ENCODE peak calls at places on chromosomes 6 and 20, in nine cellular contexts. One of them, this sample, is unnamed.

GRCh38 chr20:55461519-55461918 is 543.8 kb downstream of the CBLN4 start:
- DNase-seq in IMR-90: no peak
- DNase-seq in CD4-positive, CD25-positive, alpha-beta regulatory T cell: no peak
- DNase-seq in osteoblast: no peak
- DNase-seq in prostate gland: no peak
- DNase-seq in GM23248: no peak
- DNase-seq in substantia nigra: no peak
- DNase-seq in HL-60: no peak
- DNase-seq in lower lobe of right lung: no peak
- DNase-seq in this sample: no peak

GRCh38 chr6:49541210-49541724 is 9.2 kb upstream of the C6orf141 start:
- DNase-seq in IMR-90: peak
- DNase-seq in CD4-positive, CD25-positive, alpha-beta regulatory T cell: no peak
- DNase-seq in osteoblast: peak
- DNase-seq in prostate gland: no peak
- DNase-seq in GM23248: peak
- DNase-seq in substantia nigra: no peak
- DNase-seq in HL-60: no peak
- DNase-seq in lower lobe of right lung: no peak
- DNase-seq in this sample: no peak

GRCh38 chr6:158049055-158050028 is 67.7 kb downstream of the SYNJ2 start:
- DNase-seq in IMR-90: no peak
- DNase-seq in CD4-positive, CD25-positive, alpha-beta regulatory T cell: no peak
- DNase-seq in osteoblast: no peak
- DNase-seq in prostate gland: no peak
- DNase-seq in GM23248: no peak
- DNase-seq in substantia nigra: no peak
- DNase-seq in HL-60: no peak
- DNase-seq in lower lobe of right lung: peak
- DNase-seq in this sample: no peak

GRCh38 chr6:72857791-72858190 is 235.9 kb downstream of the KCNQ5 start:
- DNase-seq in IMR-90: peak
- DNase-seq in CD4-positive, CD25-positive, alpha-beta regulatory T cell: no peak
- DNase-seq in osteoblast: no peak
- DNase-seq in prostate gland: no peak
- DNase-seq in GM23248: peak
- DNase-seq in substantia nigra: no peak
- DNase-seq in HL-60: no peak
- DNase-seq in lower lobe of right lung: no peak
- DNase-seq in this sample: no peak

GRCh38 chr6:110352603-110353303 is 5.4 kb downstream of the METTL24 start:
- DNase-seq in IMR-90: peak
- DNase-seq in CD4-positive, CD25-positive, alpha-beta regulatory T cell: no peak
- DNase-seq in osteoblast: no peak
- DNase-seq in prostate gland: no peak
- DNase-seq in GM23248: no peak
- DNase-seq in substantia nigra: no peak
- DNase-seq in HL-60: no peak
- DNase-seq in lower lobe of right lung: no peak
- DNase-seq in this sample: no peak

GRCh38 chr20:14142171-14142570 is 146.9 kb downstream of the MACROD2 start:
- DNase-seq in IMR-90: peak
- DNase-seq in CD4-positive, CD25-positive, alpha-beta regulatory T cell: no peak
- DNase-seq in osteoblast: peak
- DNase-seq in prostate gland: peak
- DNase-seq in GM23248: peak
- DNase-seq in substantia nigra: peak
- DNase-seq in HL-60: peak
- DNase-seq in lower lobe of right lung: no peak
- DNase-seq in this sample: peak

GRCh38 chr6:166955121-166955864 is 1.1 kb downstream of the RNASET2 start:
- DNase-seq in IMR-90: no peak
- DNase-seq in CD4-positive, CD25-positive, alpha-beta regulatory T cell: peak
- DNase-seq in osteoblast: peak
- DNase-seq in prostate gland: no peak
- DNase-seq in GM23248: no peak
- DNase-seq in substantia nigra: no peak
- DNase-seq in HL-60: peak
- DNase-seq in lower lobe of right lung: peak
- DNase-seq in this sample: no peak

GRCh38 chr6:13814938-13815575 is 700 bp upstream of the MCUR1 start:
- DNase-seq in IMR-90: no peak
- DNase-seq in CD4-positive, CD25-positive, alpha-beta regulatory T cell: no peak
- DNase-seq in osteoblast: peak
- DNase-seq in prostate gland: no peak
- DNase-seq in GM23248: peak
- DNase-seq in substantia nigra: no peak
- DNase-seq in HL-60: peak
- DNase-seq in lower lobe of right lung: no peak
- DNase-seq in this sample: no peak

GRCh38 chr6:118776607-118777549 is 117.1 kb upstream of the ASF1A start:
- DNase-seq in IMR-90: peak
- DNase-seq in CD4-positive, CD25-positive, alpha-beta regulatory T cell: peak
- DNase-seq in osteoblast: peak
- DNase-seq in prostate gland: peak
- DNase-seq in GM23248: peak
- DNase-seq in substantia nigra: peak
- DNase-seq in HL-60: peak
- DNase-seq in lower lobe of right lung: no peak
- DNase-seq in this sample: no peak

GRCh38 chr20:2914160-2914559 is 40.9 kb downstream of the PTPRA start:
- DNase-seq in IMR-90: no peak
- DNase-seq in CD4-positive, CD25-positive, alpha-beta regulatory T cell: no peak
- DNase-seq in osteoblast: peak
- DNase-seq in prostate gland: no peak
- DNase-seq in GM23248: no peak
- DNase-seq in substantia nigra: no peak
- DNase-seq in HL-60: peak
- DNase-seq in lower lobe of right lung: no peak
- DNase-seq in this sample: no peak

GRCh38 chr6:113920663-113921267 is 50.2 kb downstream of the HDAC2 start:
- DNase-seq in IMR-90: no peak
- DNase-seq in CD4-positive, CD25-positive, alpha-beta regulatory T cell: no peak
- DNase-seq in osteoblast: no peak
- DNase-seq in prostate gland: no peak
- DNase-seq in GM23248: no peak
- DNase-seq in substantia nigra: no peak
- DNase-seq in HL-60: peak
- DNase-seq in lower lobe of right lung: no peak
- DNase-seq in this sample: no peak

DNA sequence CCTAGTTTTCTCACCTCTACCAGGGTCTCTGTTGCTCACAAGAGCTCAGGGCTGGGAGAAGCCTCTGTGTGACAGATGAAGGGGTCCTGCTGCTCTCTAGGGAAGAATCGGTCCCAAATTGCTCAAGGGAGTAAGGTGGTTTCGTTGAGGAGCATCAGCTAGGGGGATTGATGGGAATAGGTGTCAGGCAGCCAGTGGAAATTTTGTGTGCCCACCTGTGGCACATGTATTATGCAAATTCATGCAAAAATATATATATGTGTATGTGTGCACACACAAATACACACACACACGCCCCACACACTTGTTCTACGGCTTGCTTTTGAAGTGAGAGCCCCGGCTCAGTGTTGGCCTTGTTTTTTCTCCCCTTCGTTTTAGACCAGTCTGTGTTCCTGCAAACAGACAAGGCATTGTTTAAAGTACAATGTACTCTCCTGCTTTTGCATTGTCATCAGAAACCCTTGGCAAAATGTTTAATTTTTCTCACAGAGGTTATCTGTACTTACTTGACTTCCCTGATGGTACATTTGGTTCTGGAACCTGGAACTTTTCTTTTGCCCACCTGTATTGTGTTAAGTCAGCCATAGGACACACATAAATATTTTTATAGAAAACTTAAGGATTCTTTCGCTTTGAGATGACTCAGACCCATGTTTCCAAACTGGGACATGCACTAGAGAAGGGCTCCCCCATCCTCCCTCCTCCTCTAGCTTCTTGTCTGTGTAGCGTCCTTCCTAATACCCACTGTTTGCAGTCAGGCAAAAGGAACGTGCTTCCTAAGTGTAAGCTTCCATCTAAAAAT is 26.7 kb downstream of the FOXO3 start:
- DNase-seq in IMR-90: peak
- DNase-seq in CD4-positive, CD25-positive, alpha-beta regulatory T cell: no peak
- DNase-seq in osteoblast: peak
- DNase-seq in prostate gland: no peak
- DNase-seq in GM23248: peak
- DNase-seq in substantia nigra: no peak
- DNase-seq in HL-60: no peak
- DNase-seq in lower lobe of right lung: no peak
- DNase-seq in this sample: no peak
- H3K27ac ChIP-seq in IMR-90: peak
- H3K27ac ChIP-seq in CD4-positive, CD25-positive, alpha-beta regulatory T cell: no peak
- H3K27ac ChIP-seq in osteoblast: peak
- H3K27ac ChIP-seq in prostate gland: peak
- H3K27ac ChIP-seq in GM23248: peak
- H3K27ac ChIP-seq in substantia nigra: peak
- H3K27ac ChIP-seq in HL-60: no peak
- H3K27ac ChIP-seq in lower lobe of right lung: peak
- H3K27ac ChIP-seq in this sample: peak

DNA sequence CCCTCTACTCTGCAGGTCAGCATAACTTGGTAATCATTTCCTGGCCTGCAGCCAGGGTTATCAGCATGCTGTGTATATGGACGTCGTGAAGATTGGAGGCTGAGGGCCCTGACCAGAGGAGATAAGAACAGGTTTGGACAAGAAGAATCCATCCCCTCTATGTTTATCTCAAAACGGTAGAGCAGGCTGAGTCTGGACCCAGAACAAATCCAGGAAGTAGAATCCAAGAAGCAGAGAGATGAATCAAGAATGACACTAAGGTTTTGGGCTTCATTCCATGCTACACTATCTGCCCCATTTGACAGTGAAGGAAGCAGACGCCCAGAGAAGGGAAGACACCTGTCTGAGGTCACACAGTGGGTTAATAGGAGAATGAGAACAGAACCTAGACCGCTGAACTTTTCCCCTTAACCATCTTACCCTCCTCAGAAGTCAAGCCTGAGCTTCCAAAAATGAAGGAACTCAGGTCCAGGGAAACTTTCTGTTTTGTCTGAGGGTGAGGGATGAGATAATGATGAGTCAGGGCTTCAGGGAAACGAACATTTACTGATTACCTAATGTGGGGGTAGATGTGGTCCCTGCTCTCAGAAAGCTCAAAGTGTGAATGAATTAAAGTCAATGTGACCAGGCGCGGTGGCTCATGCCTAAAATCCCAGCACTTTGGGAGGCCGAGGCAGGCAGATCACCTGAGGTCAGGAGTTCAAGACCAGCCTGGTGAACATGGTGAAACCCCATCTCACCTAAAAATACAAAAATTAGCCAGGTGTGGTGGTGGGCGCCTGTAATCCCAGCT is 9.4 kb upstream of the COMMD7 start:
- DNase-seq in IMR-90: peak
- DNase-seq in CD4-positive, CD25-positive, alpha-beta regulatory T cell: no peak
- DNase-seq in osteoblast: peak
- DNase-seq in prostate gland: no peak
- DNase-seq in GM23248: peak
- DNase-seq in substantia nigra: no peak
- DNase-seq in HL-60: no peak
- DNase-seq in lower lobe of right lung: no peak
- DNase-seq in this sample: no peak
- H3K27ac ChIP-seq in IMR-90: peak
- H3K27ac ChIP-seq in CD4-positive, CD25-positive, alpha-beta regulatory T cell: no peak
- H3K27ac ChIP-seq in osteoblast: peak
- H3K27ac ChIP-seq in prostate gland: no peak
- H3K27ac ChIP-seq in GM23248: peak
- H3K27ac ChIP-seq in substantia nigra: no peak
- H3K27ac ChIP-seq in HL-60: no peak
- H3K27ac ChIP-seq in lower lobe of right lung: no peak
- H3K27ac ChIP-seq in this sample: no peak

DNA sequence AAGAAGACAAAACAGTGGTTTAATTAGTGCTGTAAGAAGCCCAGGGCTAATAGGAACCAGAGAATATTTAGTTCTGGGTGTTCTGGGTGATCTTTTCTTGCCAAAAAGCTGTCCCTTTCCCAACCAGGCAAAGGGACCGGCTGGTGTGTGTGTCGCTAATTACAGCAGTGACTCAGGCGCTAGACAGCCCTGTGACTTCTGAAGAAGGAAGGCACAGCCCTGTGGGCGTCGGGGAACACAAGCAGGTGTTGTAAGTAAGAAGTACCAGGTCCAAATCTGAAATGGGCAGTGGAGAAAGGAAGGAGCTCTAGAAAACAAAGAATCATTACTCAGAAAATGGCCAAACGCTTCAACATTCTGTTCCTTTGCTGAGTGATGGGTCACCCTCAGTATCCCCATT is 106.9 kb downstream of the PXDC1 start:
- DNase-seq in IMR-90: no peak
- DNase-seq in CD4-positive, CD25-positive, alpha-beta regulatory T cell: no peak
- DNase-seq in osteoblast: no peak
- DNase-seq in prostate gland: no peak
- DNase-seq in GM23248: peak
- DNase-seq in substantia nigra: no peak
- DNase-seq in HL-60: no peak
- DNase-seq in lower lobe of right lung: no peak
- DNase-seq in this sample: no peak
- H3K27ac ChIP-seq in IMR-90: no peak
- H3K27ac ChIP-seq in CD4-positive, CD25-positive, alpha-beta regulatory T cell: no peak
- H3K27ac ChIP-seq in osteoblast: no peak
- H3K27ac ChIP-seq in prostate gland: no peak
- H3K27ac ChIP-seq in GM23248: no peak
- H3K27ac ChIP-seq in substantia nigra: peak
- H3K27ac ChIP-seq in HL-60: no peak
- H3K27ac ChIP-seq in lower lobe of right lung: no peak
- H3K27ac ChIP-seq in this sample: no peak

GRCh38 chr20:48694466-48694865 is 133.3 kb downstream of the PREX1 start:
- DNase-seq in IMR-90: no peak
- DNase-seq in CD4-positive, CD25-positive, alpha-beta regulatory T cell: no peak
- DNase-seq in osteoblast: no peak
- DNase-seq in prostate gland: no peak
- DNase-seq in GM23248: no peak
- DNase-seq in substantia nigra: no peak
- DNase-seq in HL-60: no peak
- DNase-seq in lower lobe of right lung: no peak
- DNase-seq in this sample: no peak

GRCh38 chr20:48695738-48696137 is 132.1 kb downstream of the PREX1 start:
- DNase-seq in IMR-90: no peak
- DNase-seq in CD4-positive, CD25-positive, alpha-beta regulatory T cell: no peak
- DNase-seq in osteoblast: no peak
- DNase-seq in prostate gland: no peak
- DNase-seq in GM23248: no peak
- DNase-seq in substantia nigra: no peak
- DNase-seq in HL-60: no peak
- DNase-seq in lower lobe of right lung: no peak
- DNase-seq in this sample: no peak

GRCh38 chr20:48695255-48695654 is 132.5 kb downstream of the PREX1 start:
- DNase-seq in IMR-90: no peak
- DNase-seq in CD4-positive, CD25-positive, alpha-beta regulatory T cell: no peak
- DNase-seq in osteoblast: no peak
- DNase-seq in prostate gland: no peak
- DNase-seq in GM23248: no peak
- DNase-seq in substantia nigra: no peak
- DNase-seq in HL-60: no peak
- DNase-seq in lower lobe of right lung: no peak
- DNase-seq in this sample: no peak

GRCh38 chr20:48698507-48699267 is 129.1 kb downstream of the PREX1 start:
- DNase-seq in IMR-90: no peak
- DNase-seq in CD4-positive, CD25-positive, alpha-beta regulatory T cell: no peak
- DNase-seq in osteoblast: peak
- DNase-seq in prostate gland: no peak
- DNase-seq in GM23248: no peak
- DNase-seq in substantia nigra: no peak
- DNase-seq in HL-60: no peak
- DNase-seq in lower lobe of right lung: no peak
- DNase-seq in this sample: no peak

GRCh38 chr20:48697845-48698491 is 129.8 kb downstream of the PREX1 start:
- DNase-seq in IMR-90: peak
- DNase-seq in CD4-positive, CD25-positive, alpha-beta regulatory T cell: no peak
- DNase-seq in osteoblast: peak
- DNase-seq in prostate gland: peak
- DNase-seq in GM23248: peak
- DNase-seq in substantia nigra: no peak
- DNase-seq in HL-60: no peak
- DNase-seq in lower lobe of right lung: peak
- DNase-seq in this sample: no peak
- H3K27ac ChIP-seq in IMR-90: no peak
- H3K27ac ChIP-seq in CD4-positive, CD25-positive, alpha-beta regulatory T cell: no peak
- H3K27ac ChIP-seq in osteoblast: no peak
- H3K27ac ChIP-seq in prostate gland: no peak
- H3K27ac ChIP-seq in GM23248: no peak
- H3K27ac ChIP-seq in substantia nigra: peak
- H3K27ac ChIP-seq in HL-60: no peak
- H3K27ac ChIP-seq in lower lobe of right lung: peak
- H3K27ac ChIP-seq in this sample: peak